ENCODE peak calls at places on chromosomes 7 and 10, in seven cellular contexts. I is suprapubic skin, L is transverse colon, F is ovary, M is spleen, P is tibial nerve, Q is gastrocnemius medialis. Y is an unnamed sample.

GRCh38 chr7:121372376-121373024 is 23.6 kb downstream of the FAM3C start:
- DNase-seq in I (no peak), L (no peak), P (no peak), F (no peak), M (no peak), Q (no peak), Y (no peak)

GRCh38 chr7:137440434-137440830 is 96.9 kb upstream of the PTN start:
- DNase-seq in Q (no peak), P (no peak), M (no peak), I (no peak), L (no peak), F (no peak), Y (no peak)

GRCh38 chr10:57338823-57339558 is 928.7 kb downstream of the IPMK start:
- DNase-seq in L (no peak), Q (no peak), I (no peak), F (no peak), M (no peak), P (peak), Y (peak)

GRCh38 chr10:75104842-75105241 is 6.6 kb upstream of the SAMD8 start:
- DNase-seq in Q (no peak), F (no peak), L (no peak), M (no peak), I (peak), P (no peak), Y (no peak)

GRCh38 chr10:121080324-121080807 is 229.2 kb downstream of the WDR11 start:
- DNase-seq in Q (no peak), I (no peak), M (no peak), L (peak), F (peak), P (no peak), Y (no peak)

GRCh38 chr7:8422177-8422576 is 11.2 kb upstream of the NXPH1 start:
- DNase-seq in Q (no peak), M (no peak), I (no peak), F (no peak), P (no peak), L (no peak), Y (no peak)

GRCh38 chr7:155395176-155395797 is 62.6 kb upstream of the EN2 start:
- DNase-seq in F (no peak), Q (no peak), P (no peak), I (no peak), M (peak), L (no peak), Y (no peak)

GRCh38 chr10:17412323-17412722 is 42.1 kb downstream of the ST8SIA6 start:
- DNase-seq in P (no peak), F (no peak), Q (no peak), I (no peak), L (no peak), M (no peak), Y (peak)

GRCh38 chr10:29839826-29840515 is 205.2 kb upstream of the SVIL start:
- DNase-seq in P (no peak), F (no peak), M (no peak), I (no peak), L (no peak), Q (no peak), Y (no peak)

GRCh38 chr10:89074120-89074519 is 83.5 kb downstream of the FAS start:
- DNase-seq in I (peak), F (peak), P (peak), L (no peak), Q (peak), M (no peak), Y (no peak)

GRCh38 chr7:92625617-92626016 is 35.4 kb upstream of the FAM133B start:
- DNase-seq in L (no peak), M (no peak), I (no peak), F (no peak), P (no peak), Q (no peak), Y (no peak)

GRCh38 chr7:117010375-117011133 is 57.3 kb downstream of the ST7 start:
- DNase-seq in L (no peak), F (no peak), P (no peak), Q (no peak), M (no peak), I (no peak), Y (no peak)

GRCh38 chr10:51960494-51960895 is 261.1 kb upstream of the CSTF2T start:
- DNase-seq in I (no peak), L (no peak), Q (no peak), P (peak), F (no peak), M (no peak), Y (peak)

GRCh38 chr10:72275351-72276012 is 1.8 kb downstream of the DDIT4 start:
- DNase-seq in L (peak), M (no peak), F (peak), Q (peak), P (no peak), I (no peak), Y (peak)

GRCh38 chr10:69124558-69125121 is 662 bp downstream of the VPS26A start:
- DNase-seq in I (no peak), L (peak), P (no peak), Q (no peak), F (peak), M (peak), Y (peak)

GRCh38 chr10:60611291-60611747 is 167.0 kb upstream of the CDK1 start:
- DNase-seq in I (no peak), L (no peak), F (no peak), Q (no peak), M (no peak), P (no peak), Y (no peak)

GRCh38 chr7:29987083-29987482 is 2.5 kb downstream of the SCRN1 start:
- DNase-seq in M (no peak), P (no peak), Q (no peak), I (no peak), L (no peak), F (no peak), Y (no peak)

GRCh38 chr10:11742009-11742778 is at the start of gene ECHDC3:
- DNase-seq in M (peak), P (no peak), I (peak), F (peak), Q (peak), L (peak), Y (peak)

GRCh38 chr10:63542835-63543575 is 21.8 kb downstream of the REEP3 start:
- DNase-seq in M (no peak), F (no peak), Q (no peak), P (no peak), L (no peak), I (no peak), Y (peak)

GRCh38 chr10:3729397-3729796 is 55.6 kb downstream of the KLF6 start:
- DNase-seq in M (no peak), I (no peak), F (no peak), L (no peak), Q (no peak), P (no peak), Y (no peak)

GRCh38 chr10:112875474-112876267 is 74.4 kb upstream of the TCF7L2 start:
- DNase-seq in I (no peak), P (no peak), Q (no peak), L (peak), M (no peak), F (no peak), Y (no peak)

GRCh38 chr7:111784311-111784710 is 222.0 kb upstream of the IMMP2L start:
- DNase-seq in I (no peak), P (no peak), M (no peak), L (no peak), F (no peak), Q (no peak), Y (no peak)

GRCh38 chr7:28654111-28654510 is 241.8 kb downstream of the CREB5 start:
- DNase-seq in P (no peak), M (no peak), I (no peak), Q (no peak), F (no peak), L (no peak), Y (no peak)

GRCh38 chr7:130553398-130554029 is 61.6 kb downstream of the MEST start:
- DNase-seq in I (no peak), L (no peak), Q (no peak), F (no peak), P (no peak), M (no peak), Y (no peak)

GRCh38 chr7:55512635-55513034 is 59.7 kb downstream of the VOPP1 start:
- DNase-seq in P (no peak), I (no peak), F (no peak), L (no peak), Q (no peak), M (no peak), Y (no peak)

GRCh38 chr7:139774376-139774775 is 3.4 kb downstream of the HIPK2 start:
- DNase-seq in L (no peak), M (no peak), Q (no peak), P (no peak), F (no peak), I (no peak), Y (no peak)

GRCh38 chr10:122504551-122504950 is 43.2 kb downstream of the HTRA1 start:
- DNase-seq in I (no peak), L (peak), F (peak), P (peak), Q (peak), M (no peak), Y (no peak)

GRCh38 chr7:100894860-100895700 is 608 bp downstream of the ACHE start:
- DNase-seq in P (peak), I (no peak), Q (no peak), M (peak), L (peak), F (peak), Y (peak)

GRCh38 chr7:99155207-99155606 is 11.3 kb upstream of the SMURF1 start:
- DNase-seq in M (no peak), Q (no peak), P (no peak), I (no peak), F (no peak), L (no peak), Y (no peak)

GRCh38 chr7:141097430-141097829 is 23.6 kb downstream of the TMEM178B start:
- DNase-seq in L (no peak), P (no peak), Q (no peak), M (no peak), I (no peak), F (no peak), Y (peak)

GRCh38 chr10:69261184-69261583 is 17.1 kb upstream of the HK1 start:
- DNase-seq in L (no peak), Q (no peak), F (no peak), I (no peak), M (no peak), P (no peak), Y (no peak)

GRCh38 chr10:125218967-125219366 is 58.6 kb upstream of the CTBP2 start:
- DNase-seq in M (no peak), I (no peak), P (no peak), F (no peak), Q (no peak), L (peak), Y (no peak)

GRCh38 chr7:56009695-56010094 is 41.5 kb downstream of the PSPH start:
- DNase-seq in P (no peak), F (no peak), I (no peak), M (no peak), L (peak), Q (no peak), Y (no peak)

GRCh38 chr10:93701903-93702277 is 502 bp downstream of the FRA10AC1 start:
- DNase-seq in F (no peak), L (no peak), M (no peak), P (peak), I (no peak), Q (no peak), Y (peak)

GRCh38 chr10:93703066-93703465 is 674 bp upstream of the FRA10AC1 start:
- DNase-seq in L (no peak), Q (no peak), F (no peak), P (peak), I (no peak), M (no peak), Y (peak)

GRCh38 chr10:93703841-93704240 is 1.4 kb upstream of the FRA10AC1 start:
- DNase-seq in I (no peak), Q (no peak), L (no peak), M (no peak), P (no peak), F (no peak), Y (no peak)

GRCh38 chr10:93707623-93708022 is 5.2 kb upstream of the FRA10AC1 start:
- DNase-seq in M (no peak), P (no peak), L (no peak), I (no peak), Q (no peak), F (no peak), Y (no peak)

GRCh38 chr10:93702278-93703001 is at the start of gene FRA10AC1:
- DNase-seq in L (peak), P (peak), Q (peak), F (peak), M (peak), I (peak), Y (peak)
- TF ChIP-seq POLR2A in L (peak), P (peak), Q (peak), F (peak), M (peak), I (peak), Y (peak)

DNA sequence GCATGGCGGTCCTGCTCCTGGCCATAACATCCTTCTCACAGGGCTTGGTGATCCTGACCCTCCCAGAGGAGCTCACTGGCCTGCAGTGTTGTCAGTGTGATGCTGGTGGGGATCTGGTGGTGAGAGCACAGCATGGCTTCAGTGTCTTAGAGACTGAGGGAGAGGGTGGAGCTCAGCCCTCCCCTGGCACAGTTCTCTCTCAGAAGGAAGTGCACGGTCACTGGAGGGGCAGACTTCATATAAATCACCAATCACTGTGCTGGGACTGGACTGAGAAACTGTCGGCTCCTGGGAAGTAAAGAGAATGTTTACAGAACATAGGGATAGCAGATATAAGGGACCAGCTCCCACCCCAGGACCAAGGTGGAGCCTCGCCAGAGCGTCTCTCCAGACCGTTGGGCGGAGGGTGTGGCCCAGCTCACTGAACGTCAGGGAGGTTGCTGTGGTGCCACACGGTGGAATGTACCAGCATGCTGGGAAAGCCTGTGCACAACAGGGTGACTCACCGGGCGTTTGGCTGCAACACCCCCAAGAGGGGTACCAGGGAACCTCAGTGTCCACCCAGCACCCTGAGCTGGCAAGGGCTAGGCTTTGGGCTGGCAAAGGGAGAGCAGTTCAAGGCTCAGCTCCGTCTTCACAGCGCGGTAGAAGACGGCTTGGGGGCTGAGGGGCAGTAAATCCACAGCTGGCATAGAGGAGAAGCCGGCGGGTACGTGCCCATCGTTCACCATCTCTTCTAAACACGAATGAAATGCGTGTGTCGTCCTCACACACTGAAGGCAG is 8.8 kb upstream of the GET4 start:
- DNase-seq in P (no peak), Q (peak), M (peak), I (no peak), F (peak), L (peak), Y (no peak)
- TF ChIP-seq POLR2A in P (no peak), Q (no peak), M (no peak), I (no peak), F (no peak), L (peak), Y (no peak)

DNA sequence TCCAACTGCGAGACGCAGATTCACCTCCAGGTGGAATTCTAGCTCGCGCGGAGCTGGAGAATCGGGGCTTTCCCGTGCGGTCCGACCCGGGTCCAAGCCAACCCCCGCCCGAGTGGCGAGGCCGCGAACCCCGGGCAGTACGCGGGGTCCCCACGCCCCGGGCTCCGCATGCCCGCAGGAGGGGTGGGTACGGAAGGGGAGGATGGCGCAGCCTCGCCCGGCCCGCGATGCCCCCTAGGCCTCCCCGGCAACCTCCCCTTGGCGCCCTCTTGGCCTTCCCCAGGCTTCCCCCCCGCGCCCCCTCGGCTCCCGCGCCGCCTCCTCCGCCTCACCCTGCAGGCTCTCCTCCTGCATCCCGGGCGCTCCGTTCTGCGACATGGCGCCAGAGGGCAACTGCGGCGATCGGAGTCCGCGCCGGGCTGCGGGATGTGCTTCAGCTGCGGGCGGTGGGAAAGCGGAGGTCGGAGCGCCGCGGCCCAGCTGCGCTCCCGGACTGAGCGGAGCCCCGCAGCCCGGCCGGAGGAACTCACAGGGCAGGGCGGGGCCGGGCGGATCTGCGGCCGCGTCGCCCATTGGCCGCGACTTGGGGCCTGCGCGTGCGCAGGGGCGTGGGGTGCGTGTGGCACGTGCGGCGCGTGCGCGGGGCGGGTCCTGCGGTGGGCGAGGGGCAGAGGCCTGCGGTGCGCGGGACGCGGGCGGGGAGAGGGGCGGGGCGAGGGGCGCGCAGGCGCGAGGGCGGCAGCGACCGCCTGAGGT is at the start of gene BNIP3:
- DNase-seq in I (peak), Q (peak), F (peak), L (peak), M (peak), P (peak), Y (peak)
- TF ChIP-seq POLR2A in I (peak), Q (peak), F (peak), L (peak), M (no peak), P (peak), Y (peak)

GRCh38 chr10:38605153-38605661 is 511.1 kb downstream of the ZNF37A start:
- DNase-seq in M (no peak), F (no peak), I (no peak), Q (no peak), P (no peak), L (no peak), Y (no peak)
- TF ChIP-seq POLR2A in M (no peak), F (no peak), I (no peak), Q (no peak), P (no peak), L (no peak), Y (no peak)

GRCh38 chr10:14873090-14873760 is 5.4 kb upstream of the SUV39H2 start:
- DNase-seq in M (no peak), Q (no peak), L (no peak), I (no peak), F (no peak), P (no peak), Y (peak)
- TF ChIP-seq POLR2A in M (no peak), Q (no peak), L (no peak), I (no peak), F (no peak), P (no peak), Y (peak)

DNA sequence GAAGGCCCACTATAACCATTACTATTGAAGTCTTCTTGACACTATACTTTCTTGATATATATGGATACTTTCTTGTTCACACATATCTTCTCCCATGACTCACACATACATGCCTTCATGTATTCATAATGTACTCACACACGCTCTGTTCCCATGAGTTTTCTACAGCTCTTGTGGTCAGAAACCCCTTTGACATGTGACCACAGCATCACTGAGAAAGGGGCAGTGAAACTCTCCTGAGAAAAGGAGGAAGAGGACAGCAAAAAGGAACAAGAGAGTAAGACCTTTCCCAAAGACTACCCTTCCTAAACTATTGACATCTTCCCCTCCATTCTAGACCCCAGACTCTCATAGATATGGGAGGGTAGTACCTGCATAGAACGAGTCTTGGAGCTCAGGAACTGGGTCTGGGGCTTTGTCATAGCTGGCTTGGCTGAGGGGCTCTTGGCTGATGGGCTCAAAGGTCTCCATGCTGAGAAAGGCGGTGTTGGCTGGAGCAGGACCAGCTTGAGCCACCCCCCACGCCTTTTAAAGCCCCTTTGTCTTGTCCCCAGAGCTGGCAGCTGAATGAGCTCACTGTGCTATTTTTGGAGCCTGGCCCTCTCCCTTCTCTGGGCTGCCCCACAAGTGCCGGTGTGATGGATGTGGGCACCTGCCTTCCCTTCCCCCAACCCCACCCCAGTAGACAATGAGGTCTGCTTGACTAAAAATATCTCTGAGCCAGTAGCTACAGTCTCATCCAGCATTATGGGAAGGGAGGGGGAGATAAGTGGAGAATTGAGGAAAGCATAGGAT is 5.1 kb downstream of the SYNPO2L start:
- DNase-seq in P (no peak), Q (peak), L (no peak), F (no peak), M (no peak), I (no peak), Y (no peak)
- TF ChIP-seq POLR2A in P (no peak), Q (peak), L (no peak), F (no peak), M (no peak), I (no peak), Y (no peak)

GRCh38 chr7:44200699-44201461 is at the start of gene YKT6:
- DNase-seq in I (peak), Q (peak), P (peak), F (peak), L (peak), M (peak), Y (peak)
- TF ChIP-seq POLR2A in I (peak), Q (peak), P (peak), F (peak), L (peak), M (no peak), Y (peak)

DNA sequence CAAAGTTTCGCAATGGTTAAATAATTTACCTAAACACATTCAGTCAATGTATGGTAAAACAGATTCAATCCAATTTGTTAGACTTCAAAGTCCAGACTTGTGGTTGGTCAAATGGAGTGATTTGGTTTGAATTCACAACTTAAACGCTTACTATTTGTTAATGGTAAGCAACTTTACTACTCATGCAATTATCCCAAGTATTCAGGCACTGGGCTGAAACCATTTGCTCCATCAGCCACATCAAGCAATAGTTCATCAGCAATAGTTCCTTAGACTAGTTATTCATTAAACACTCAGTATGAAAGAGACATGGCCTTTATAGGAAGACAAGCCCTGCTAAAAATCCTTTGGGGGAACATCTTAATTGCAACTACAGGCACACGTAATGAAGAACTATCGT is 253.0 kb downstream of the AGMO start:
- DNase-seq in F (no peak), P (no peak), Q (no peak), L (no peak), M (no peak), I (no peak), Y (no peak)
- TF ChIP-seq POLR2A in F (no peak), P (no peak), Q (no peak), L (no peak), M (no peak), I (no peak), Y (no peak)